ENCODE peak calls at places on chromosomes 7 and 10, in four cellular contexts. D, F, L and B are unnamed samples.
A peak's percentile ranks its signal among the peaks of the same experiment; 100 is the strongest.

GRCh38 chr10:1434912-1435692 is 302.2 kb downstream of the ADARB2 start:
- DNase-seq in D (no peak), F (no peak), L (no peak), B (no peak)

GRCh38 chr7:93968911-93969620 is 35.1 kb downstream of the BET1 start:
- DNase-seq in D (no peak), F (no peak), L (no peak), B (no peak)

GRCh38 chr10:37685741-37686683 is 171.4 kb downstream of the ZNF248 start:
- DNase-seq in D (no peak), F (no peak), L (no peak), B (peak; percentile 51)

GRCh38 chr10:62959553-62959952 is 143.4 kb upstream of the EGR2 start:
- DNase-seq in F (no peak), D (no peak), L (no peak), B (no peak)

GRCh38 chr7:155727616-155728015 is 83.2 kb downstream of the RBM33 start:
- DNase-seq in L (no peak), D (no peak), F (no peak), B (no peak)

GRCh38 chr10:17805921-17806577 is 3.1 kb upstream of the MRC1 start:
- DNase-seq in D (no peak), F (no peak), L (no peak), B (no peak)

GRCh38 chr7:128270799-128271411 is 29.8 kb downstream of the LEP start:
- DNase-seq in D (peak; percentile 46), L (no peak), F (peak; percentile 26), B (no peak)

GRCh38 chr10:18557960-18558359 is 93.4 kb downstream of the NSUN6 start:
- DNase-seq in F (no peak), L (no peak), D (no peak), B (no peak)

GRCh38 chr10:69377936-69378335 is 38.8 kb downstream of the TACR2 start:
- DNase-seq in D (no peak), F (no peak), L (no peak), B (no peak)

GRCh38 chr10:77325233-77325537 is 312.4 kb downstream of the KCNMA1 start:
- DNase-seq in D (no peak), L (no peak), F (no peak), B (no peak)

GRCh38 chr7:23003505-23004246 is 10.3 kb downstream of the HYCC1 start:
- DNase-seq in D (no peak), F (no peak), L (no peak), B (no peak)

GRCh38 chr10:4851846-4852245 is 25.8 kb downstream of the AKR1E2 start:
- DNase-seq in D (peak; percentile 62), L (no peak), F (no peak), B (no peak)

GRCh38 chr7:13166801-13167200 is 479.4 kb downstream of the ARL4A start:
- DNase-seq in D (no peak), L (no peak), F (no peak), B (no peak)

GRCh38 chr7:75623390-75624133 is 115.2 kb downstream of the HIP1 start:
- DNase-seq in F (no peak), L (no peak), D (no peak), B (no peak)

GRCh38 chr7:51011710-51012350 is 229.1 kb upstream of the GRB10 start:
- DNase-seq in F (no peak), L (no peak), D (no peak), B (no peak)

GRCh38 chr10:104367856-104368255 is 14.2 kb downstream of the CFAP58 start:
- DNase-seq in F (no peak), L (no peak), D (no peak), B (no peak)

GRCh38 chr10:84600947-84601346 is 272.6 kb downstream of the CCSER2 start:
- DNase-seq in F (no peak), D (no peak), L (no peak), B (no peak)

GRCh38 chr7:128410092-128410665 is 397 bp upstream of the IMPDH1 start:
- DNase-seq in F (no peak), L (peak; percentile 49), D (peak; percentile 69), B (peak; percentile 63)

GRCh38 chr10:70920519-70920918 is 32.2 kb upstream of the PCBD1 start:
- DNase-seq in D (peak; percentile 15), L (no peak), F (no peak), B (no peak)

GRCh38 chr7:39531818-39532217 is 34.4 kb upstream of the YAE1 start:
- DNase-seq in D (no peak), L (no peak), F (no peak), B (no peak)

GRCh38 chr7:2151801-2152612 is 80.7 kb downstream of the MAD1L1 start:
- DNase-seq in D (peak; percentile 23), F (no peak), L (no peak), B (no peak)

GRCh38 chr7:16985621-16986020 is 103.8 kb upstream of the AGR3 start:
- DNase-seq in L (no peak), F (no peak), D (no peak), B (no peak)

GRCh38 chr7:102079140-102080002 is 207.3 kb upstream of the SH2B2 start:
- DNase-seq in L (no peak), D (no peak), F (no peak), B (no peak)

GRCh38 chr10:4260483-4260882 is 475.5 kb upstream of the KLF6 start:
- DNase-seq in L (no peak), F (no peak), D (no peak), B (no peak)

GRCh38 chr10:122550427-122550826 is 10.1 kb upstream of the DMBT1 start:
- DNase-seq in D (no peak), F (no peak), L (no peak), B (no peak)

GRCh38 chr7:568681-569035 is 49.0 kb upstream of the PDGFA start:
- DNase-seq in L (no peak), D (peak; percentile 68), F (peak; percentile 40), B (no peak)

GRCh38 chr10:43202657-43203490 is 64.0 kb downstream of the RASGEF1A start:
- DNase-seq in F (peak; percentile 21), D (peak; percentile 54), L (no peak), B (peak; percentile 19)

GRCh38 chr7:3154881-3155494 is 111.3 kb upstream of the CARD11 start:
- DNase-seq in D (no peak), F (no peak), L (no peak), B (no peak)

GRCh38 chr7:100556541-100556940 is 17.2 kb downstream of the SAP25 start:
- DNase-seq in F (no peak), D (no peak), L (no peak), B (no peak)

GRCh38 chr7:123714296-123715080 is 34.3 kb downstream of the WASL start:
- DNase-seq in D (no peak), F (no peak), L (no peak), B (no peak)

GRCh38 chr7:156147771-156148504 is 335.7 kb upstream of the SHH start:
- DNase-seq in D (no peak), F (no peak), L (no peak), B (no peak)

GRCh38 chr10:104387130-104387888 is 33.7 kb downstream of the CFAP58 start:
- DNase-seq in F (no peak), D (no peak), L (no peak), B (no peak)

GRCh38 chr7:103569621-103570305 is 123.8 kb upstream of the SLC26A5 start:
- DNase-seq in L (no peak), F (no peak), D (no peak), B (no peak)

GRCh38 chr10:28429573-28430216 is 103.2 kb upstream of the WAC start:
- DNase-seq in L (no peak), D (no peak), F (no peak), B (no peak)

GRCh38 chr7:115724400-115725056 is 306.0 kb downstream of the TFEC start:
- DNase-seq in F (no peak), L (no peak), D (no peak), B (no peak)

GRCh38 chr10:113565364-113565763 is 12.5 kb downstream of the HABP2 start:
- DNase-seq in F (no peak), L (no peak), D (no peak), B (no peak)

GRCh38 chr10:113891476-113891875 is 37.0 kb downstream of the NHLRC2 start:
- DNase-seq in F (no peak), L (no peak), D (no peak), B (no peak)